ENCODE peak calls at places on chromosomes 7 and 10, in seven cellular contexts. One of them, this sample, is unnamed.

GRCh38 chr10:121611431-121612159 is 13.4 kb upstream of the FGFR2 start:
- DNase-seq in AG10803: no peak
- DNase-seq in fibroblast of mammary gland: no peak
- DNase-seq in OCI-LY7: no peak
- DNase-seq in Peyer's patch: no peak
- DNase-seq in fibroblast of lung: no peak
- DNase-seq in naive thymus-derived CD4-positive, alpha-beta T cell: no peak
- DNase-seq in this sample: no peak

GRCh38 chr10:87054373-87055295 is 34.5 kb downstream of the FAM25A start:
- DNase-seq in AG10803: peak
- DNase-seq in fibroblast of mammary gland: peak
- DNase-seq in OCI-LY7: no peak
- DNase-seq in Peyer's patch: no peak
- DNase-seq in fibroblast of lung: peak
- DNase-seq in naive thymus-derived CD4-positive, alpha-beta T cell: no peak
- DNase-seq in this sample: no peak

GRCh38 chr7:11843113-11843765 is 11.2 kb upstream of the THSD7A start:
- DNase-seq in AG10803: no peak
- DNase-seq in fibroblast of mammary gland: no peak
- DNase-seq in OCI-LY7: no peak
- DNase-seq in Peyer's patch: no peak
- DNase-seq in fibroblast of lung: peak
- DNase-seq in naive thymus-derived CD4-positive, alpha-beta T cell: no peak
- DNase-seq in this sample: no peak

GRCh38 chr10:55400075-55400474 is 599.0 kb upstream of the PCDH15 start:
- DNase-seq in AG10803: peak
- DNase-seq in fibroblast of mammary gland: no peak
- DNase-seq in OCI-LY7: no peak
- DNase-seq in Peyer's patch: no peak
- DNase-seq in fibroblast of lung: peak
- DNase-seq in naive thymus-derived CD4-positive, alpha-beta T cell: no peak
- DNase-seq in this sample: no peak

GRCh38 chr7:40716052-40716451 is 581.2 kb downstream of the SUGCT start:
- DNase-seq in AG10803: peak
- DNase-seq in fibroblast of mammary gland: peak
- DNase-seq in OCI-LY7: no peak
- DNase-seq in Peyer's patch: no peak
- DNase-seq in fibroblast of lung: peak
- DNase-seq in naive thymus-derived CD4-positive, alpha-beta T cell: no peak
- DNase-seq in this sample: no peak

GRCh38 chr7:22445140-22445722 is 54.8 kb downstream of the STEAP1B start:
- DNase-seq in AG10803: peak
- DNase-seq in fibroblast of mammary gland: no peak
- DNase-seq in OCI-LY7: peak
- DNase-seq in Peyer's patch: peak
- DNase-seq in fibroblast of lung: no peak
- DNase-seq in naive thymus-derived CD4-positive, alpha-beta T cell: no peak
- DNase-seq in this sample: no peak

GRCh38 chr7:112495820-112496462 is 15.2 kb downstream of the LSMEM1 start:
- DNase-seq in AG10803: peak
- DNase-seq in fibroblast of mammary gland: peak
- DNase-seq in OCI-LY7: peak
- DNase-seq in Peyer's patch: peak
- DNase-seq in fibroblast of lung: peak
- DNase-seq in naive thymus-derived CD4-positive, alpha-beta T cell: no peak
- DNase-seq in this sample: peak

GRCh38 chr7:46145412-46145811 is 224.3 kb upstream of the IGFBP3 start:
- DNase-seq in AG10803: peak
- DNase-seq in fibroblast of mammary gland: peak
- DNase-seq in OCI-LY7: no peak
- DNase-seq in Peyer's patch: no peak
- DNase-seq in fibroblast of lung: peak
- DNase-seq in naive thymus-derived CD4-positive, alpha-beta T cell: no peak
- DNase-seq in this sample: no peak

GRCh38 chr7:2585446-2585845 is 26.7 kb downstream of the IQCE start:
- DNase-seq in AG10803: no peak
- DNase-seq in fibroblast of mammary gland: no peak
- DNase-seq in OCI-LY7: no peak
- DNase-seq in Peyer's patch: no peak
- DNase-seq in fibroblast of lung: no peak
- DNase-seq in naive thymus-derived CD4-positive, alpha-beta T cell: no peak
- DNase-seq in this sample: no peak

GRCh38 chr7:149284850-149285580 is 23.0 kb downstream of the ZNF783 start:
- DNase-seq in AG10803: peak
- DNase-seq in fibroblast of mammary gland: peak
- DNase-seq in OCI-LY7: peak
- DNase-seq in Peyer's patch: peak
- DNase-seq in fibroblast of lung: peak
- DNase-seq in naive thymus-derived CD4-positive, alpha-beta T cell: peak
- DNase-seq in this sample: peak

GRCh38 chr10:114024876-114025609 is 18.6 kb upstream of the ADRB1 start:
- DNase-seq in AG10803: peak
- DNase-seq in fibroblast of mammary gland: peak
- DNase-seq in OCI-LY7: peak
- DNase-seq in Peyer's patch: no peak
- DNase-seq in fibroblast of lung: peak
- DNase-seq in naive thymus-derived CD4-positive, alpha-beta T cell: no peak
- DNase-seq in this sample: no peak

GRCh38 chr7:31408120-31408729 is 67.7 kb upstream of the NEUROD6 start:
- DNase-seq in AG10803: peak
- DNase-seq in fibroblast of mammary gland: peak
- DNase-seq in OCI-LY7: no peak
- DNase-seq in Peyer's patch: no peak
- DNase-seq in fibroblast of lung: peak
- DNase-seq in naive thymus-derived CD4-positive, alpha-beta T cell: no peak
- DNase-seq in this sample: no peak

GRCh38 chr10:653991-654646 is 35.3 kb downstream of the DIP2C start:
- DNase-seq in AG10803: no peak
- DNase-seq in fibroblast of mammary gland: no peak
- DNase-seq in OCI-LY7: no peak
- DNase-seq in Peyer's patch: no peak
- DNase-seq in fibroblast of lung: peak
- DNase-seq in naive thymus-derived CD4-positive, alpha-beta T cell: no peak
- DNase-seq in this sample: no peak

GRCh38 chr10:76119515-76119914 is 688.1 kb downstream of the LRMDA start:
- DNase-seq in AG10803: peak
- DNase-seq in fibroblast of mammary gland: peak
- DNase-seq in OCI-LY7: no peak
- DNase-seq in Peyer's patch: no peak
- DNase-seq in fibroblast of lung: peak
- DNase-seq in naive thymus-derived CD4-positive, alpha-beta T cell: no peak
- DNase-seq in this sample: no peak

GRCh38 chr7:100585511-100586265 is at the start of gene LRCH4:
- DNase-seq in AG10803: no peak
- DNase-seq in fibroblast of mammary gland: peak
- DNase-seq in OCI-LY7: peak
- DNase-seq in Peyer's patch: peak
- DNase-seq in fibroblast of lung: no peak
- DNase-seq in naive thymus-derived CD4-positive, alpha-beta T cell: peak
- DNase-seq in this sample: no peak

GRCh38 chr10:45591262-45591661 is 81.3 kb downstream of the ZFAND4 start:
- DNase-seq in AG10803: no peak
- DNase-seq in fibroblast of mammary gland: no peak
- DNase-seq in OCI-LY7: no peak
- DNase-seq in Peyer's patch: no peak
- DNase-seq in fibroblast of lung: no peak
- DNase-seq in naive thymus-derived CD4-positive, alpha-beta T cell: no peak
- DNase-seq in this sample: no peak

GRCh38 chr10:131259535-131259934 is 52.0 kb downstream of the TCERG1L start:
- DNase-seq in AG10803: no peak
- DNase-seq in fibroblast of mammary gland: no peak
- DNase-seq in OCI-LY7: no peak
- DNase-seq in Peyer's patch: no peak
- DNase-seq in fibroblast of lung: no peak
- DNase-seq in naive thymus-derived CD4-positive, alpha-beta T cell: no peak
- DNase-seq in this sample: no peak

GRCh38 chr10:28785018-28785417 is 107.7 kb downstream of the BAMBI start:
- DNase-seq in AG10803: no peak
- DNase-seq in fibroblast of mammary gland: no peak
- DNase-seq in OCI-LY7: no peak
- DNase-seq in Peyer's patch: no peak
- DNase-seq in fibroblast of lung: no peak
- DNase-seq in naive thymus-derived CD4-positive, alpha-beta T cell: no peak
- DNase-seq in this sample: no peak
- H3K4me3 ChIP-seq in AG10803: no peak
- H3K4me3 ChIP-seq in fibroblast of mammary gland: no peak
- H3K4me3 ChIP-seq in OCI-LY7: no peak
- H3K4me3 ChIP-seq in Peyer's patch: no peak
- H3K4me3 ChIP-seq in fibroblast of lung: no peak
- H3K4me3 ChIP-seq in naive thymus-derived CD4-positive, alpha-beta T cell: no peak
- H3K4me3 ChIP-seq in this sample: no peak

DNA sequence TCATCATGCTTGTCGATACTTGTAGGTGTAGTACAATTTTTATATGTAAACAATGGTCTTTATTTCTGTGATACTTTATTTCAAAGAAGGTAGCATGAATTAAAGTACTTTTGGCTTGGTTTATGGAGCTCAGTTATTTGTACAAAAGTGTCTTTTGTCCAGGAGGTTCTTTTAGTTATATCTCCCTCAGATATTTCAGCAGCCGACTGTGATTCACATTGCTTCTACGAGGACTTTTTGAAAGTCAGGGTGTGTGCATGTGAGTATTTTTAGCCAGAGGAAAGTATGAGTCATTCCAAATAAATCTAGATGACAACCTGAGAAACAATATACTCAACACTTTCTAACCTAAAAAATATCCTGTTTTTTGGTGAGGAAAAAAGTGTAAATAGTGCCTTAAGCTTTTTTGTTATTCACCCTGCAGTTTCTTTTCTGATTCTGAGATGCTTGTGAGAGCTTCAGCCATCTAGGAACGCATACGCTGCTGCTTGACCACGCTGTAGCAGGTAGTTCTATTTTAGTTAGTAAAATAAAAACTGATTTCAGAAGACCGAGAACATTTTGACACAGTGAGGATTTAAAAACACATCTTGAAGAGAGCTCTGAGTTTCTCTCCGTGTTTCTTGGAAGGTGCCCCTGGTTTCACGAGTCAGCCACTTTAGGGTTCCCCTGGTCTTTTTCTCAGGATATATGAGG is 532 bp upstream of the SUN1 start:
- DNase-seq in AG10803: peak
- DNase-seq in fibroblast of mammary gland: peak
- DNase-seq in OCI-LY7: no peak
- DNase-seq in Peyer's patch: no peak
- DNase-seq in fibroblast of lung: peak
- DNase-seq in naive thymus-derived CD4-positive, alpha-beta T cell: no peak
- DNase-seq in this sample: no peak
- H3K4me3 ChIP-seq in AG10803: peak
- H3K4me3 ChIP-seq in fibroblast of mammary gland: peak
- H3K4me3 ChIP-seq in OCI-LY7: no peak
- H3K4me3 ChIP-seq in Peyer's patch: no peak
- H3K4me3 ChIP-seq in fibroblast of lung: peak
- H3K4me3 ChIP-seq in naive thymus-derived CD4-positive, alpha-beta T cell: peak
- H3K4me3 ChIP-seq in this sample: peak

GRCh38 chr10:24118246-24118645 is 90.7 kb upstream of the KIAA1217 start:
- DNase-seq in AG10803: no peak
- DNase-seq in fibroblast of mammary gland: peak
- DNase-seq in OCI-LY7: no peak
- DNase-seq in Peyer's patch: no peak
- DNase-seq in fibroblast of lung: no peak
- DNase-seq in naive thymus-derived CD4-positive, alpha-beta T cell: no peak
- DNase-seq in this sample: no peak
- H3K4me3 ChIP-seq in AG10803: no peak
- H3K4me3 ChIP-seq in fibroblast of mammary gland: no peak
- H3K4me3 ChIP-seq in OCI-LY7: no peak
- H3K4me3 ChIP-seq in Peyer's patch: no peak
- H3K4me3 ChIP-seq in fibroblast of lung: peak
- H3K4me3 ChIP-seq in naive thymus-derived CD4-positive, alpha-beta T cell: no peak
- H3K4me3 ChIP-seq in this sample: peak

GRCh38 chr7:64494912-64495461 is 67.9 kb downstream of the ZNF680 start:
- DNase-seq in AG10803: no peak
- DNase-seq in fibroblast of mammary gland: no peak
- DNase-seq in OCI-LY7: no peak
- DNase-seq in Peyer's patch: no peak
- DNase-seq in fibroblast of lung: no peak
- DNase-seq in naive thymus-derived CD4-positive, alpha-beta T cell: no peak
- DNase-seq in this sample: no peak
- H3K4me3 ChIP-seq in AG10803: no peak
- H3K4me3 ChIP-seq in fibroblast of mammary gland: no peak
- H3K4me3 ChIP-seq in OCI-LY7: no peak
- H3K4me3 ChIP-seq in Peyer's patch: no peak
- H3K4me3 ChIP-seq in fibroblast of lung: no peak
- H3K4me3 ChIP-seq in naive thymus-derived CD4-positive, alpha-beta T cell: no peak
- H3K4me3 ChIP-seq in this sample: peak

This sample was measured in thoracic aorta.